ENCODE peak calls at places on chromosome 19, in seven cellular contexts. One of them, this sample, is unnamed.
A peak's percentile ranks its signal among the peaks of the same experiment; 100 is the strongest.

GRCh38 chr19:39823693-39824092 is 10.3 kb downstream of the DYRK1B start:
- DNase-seq in smooth muscle cell of the brain vasculature: no peak
- DNase-seq in CD8-positive, alpha-beta memory T cell: no peak
- DNase-seq in stimulated activated naive CD8-positive, alpha-beta T cell treated with anti-CD3 and anti-CD28 coated beads, Interleukin-15, Interleukin-2, amounts not matched to agents 100 U/mL and 50 U/mL, for 24 hours: no peak
- DNase-seq in ecto neural progenitor cell: no peak
- DNase-seq in NCI-H1092: no peak
- DNase-seq in stimulated activated CD8-positive, alpha-beta memory T cell treated with anti-CD3 and anti-CD28 coated beads, Interleukin-4, amount 100 ng/mL, for 1 hour: no peak
- DNase-seq in this sample: no peak

GRCh38 chr19:58328999-58329398 is 2.2 kb downstream of the ZSCAN22 start:
- DNase-seq in stimulated activated naive CD8-positive, alpha-beta T cell treated with anti-CD3 and anti-CD28 coated beads, Interleukin-15, Interleukin-2, amounts not matched to agents 100 U/mL and 50 U/mL, for 24 hours: peak; percentile 52
- DNase-seq in NCI-H1092: no peak
- DNase-seq in ecto neural progenitor cell: peak; percentile 70
- DNase-seq in CD8-positive, alpha-beta memory T cell: peak; percentile 19
- DNase-seq in smooth muscle cell of the brain vasculature: no peak
- DNase-seq in stimulated activated CD8-positive, alpha-beta memory T cell treated with anti-CD3 and anti-CD28 coated beads, Interleukin-4, amount 100 ng/mL, for 1 hour: no peak
- DNase-seq in this sample: no peak

GRCh38 chr19:46659151-46660007 is 1.6 kb downstream of the DACT3 start:
- DNase-seq in NCI-H1092: no peak
- DNase-seq in CD8-positive, alpha-beta memory T cell: no peak
- DNase-seq in smooth muscle cell of the brain vasculature: no peak
- DNase-seq in stimulated activated naive CD8-positive, alpha-beta T cell treated with anti-CD3 and anti-CD28 coated beads, Interleukin-15, Interleukin-2, amounts not matched to agents 100 U/mL and 50 U/mL, for 24 hours: peak; percentile 29
- DNase-seq in stimulated activated CD8-positive, alpha-beta memory T cell treated with anti-CD3 and anti-CD28 coated beads, Interleukin-4, amount 100 ng/mL, for 1 hour: no peak
- DNase-seq in ecto neural progenitor cell: peak; percentile 78
- DNase-seq in this sample: peak; percentile 43

GRCh38 chr19:39969681-39970423 is 1.1 kb upstream of the PSMC4 start:
- DNase-seq in stimulated activated CD8-positive, alpha-beta memory T cell treated with anti-CD3 and anti-CD28 coated beads, Interleukin-4, amount 100 ng/mL, for 1 hour: no peak
- DNase-seq in stimulated activated naive CD8-positive, alpha-beta T cell treated with anti-CD3 and anti-CD28 coated beads, Interleukin-15, Interleukin-2, amounts not matched to agents 100 U/mL and 50 U/mL, for 24 hours: peak; percentile 12
- DNase-seq in ecto neural progenitor cell: no peak
- DNase-seq in NCI-H1092: no peak
- DNase-seq in CD8-positive, alpha-beta memory T cell: peak; percentile 16
- DNase-seq in smooth muscle cell of the brain vasculature: no peak
- DNase-seq in this sample: no peak

GRCh38 chr19:8615813-8616596 is 5.5 kb upstream of the ADAMTS10 start:
- DNase-seq in smooth muscle cell of the brain vasculature: no peak
- DNase-seq in CD8-positive, alpha-beta memory T cell: peak; percentile 53
- DNase-seq in NCI-H1092: no peak
- DNase-seq in stimulated activated naive CD8-positive, alpha-beta T cell treated with anti-CD3 and anti-CD28 coated beads, Interleukin-15, Interleukin-2, amounts not matched to agents 100 U/mL and 50 U/mL, for 24 hours: peak; percentile 77
- DNase-seq in ecto neural progenitor cell: peak; percentile 75
- DNase-seq in stimulated activated CD8-positive, alpha-beta memory T cell treated with anti-CD3 and anti-CD28 coated beads, Interleukin-4, amount 100 ng/mL, for 1 hour: peak; percentile 25
- DNase-seq in this sample: peak; percentile 61

GRCh38 chr19:3346677-3347353 is 19.6 kb upstream of the NFIC start:
- DNase-seq in NCI-H1092: peak; percentile 84
- DNase-seq in smooth muscle cell of the brain vasculature: no peak
- DNase-seq in CD8-positive, alpha-beta memory T cell: no peak
- DNase-seq in stimulated activated naive CD8-positive, alpha-beta T cell treated with anti-CD3 and anti-CD28 coated beads, Interleukin-15, Interleukin-2, amounts not matched to agents 100 U/mL and 50 U/mL, for 24 hours: no peak
- DNase-seq in stimulated activated CD8-positive, alpha-beta memory T cell treated with anti-CD3 and anti-CD28 coated beads, Interleukin-4, amount 100 ng/mL, for 1 hour: no peak
- DNase-seq in ecto neural progenitor cell: no peak
- DNase-seq in this sample: peak; percentile 85

GRCh38 chr19:38375748-38376147 is 1.4 kb downstream of the PSMD8 start:
- DNase-seq in smooth muscle cell of the brain vasculature: no peak
- DNase-seq in stimulated activated CD8-positive, alpha-beta memory T cell treated with anti-CD3 and anti-CD28 coated beads, Interleukin-4, amount 100 ng/mL, for 1 hour: no peak
- DNase-seq in ecto neural progenitor cell: peak; percentile 34
- DNase-seq in stimulated activated naive CD8-positive, alpha-beta T cell treated with anti-CD3 and anti-CD28 coated beads, Interleukin-15, Interleukin-2, amounts not matched to agents 100 U/mL and 50 U/mL, for 24 hours: no peak
- DNase-seq in CD8-positive, alpha-beta memory T cell: no peak
- DNase-seq in NCI-H1092: no peak
- DNase-seq in this sample: peak; percentile 50

GRCh38 chr19:17488593-17489391 is 18.5 kb downstream of the SLC27A1 start:
- DNase-seq in stimulated activated CD8-positive, alpha-beta memory T cell treated with anti-CD3 and anti-CD28 coated beads, Interleukin-4, amount 100 ng/mL, for 1 hour: peak; percentile 59
- DNase-seq in NCI-H1092: no peak
- DNase-seq in CD8-positive, alpha-beta memory T cell: peak; percentile 68
- DNase-seq in ecto neural progenitor cell: peak; percentile 92
- DNase-seq in stimulated activated naive CD8-positive, alpha-beta T cell treated with anti-CD3 and anti-CD28 coated beads, Interleukin-15, Interleukin-2, amounts not matched to agents 100 U/mL and 50 U/mL, for 24 hours: peak; percentile 90
- DNase-seq in smooth muscle cell of the brain vasculature: no peak
- DNase-seq in this sample: peak; percentile 67

GRCh38 chr19:32599736-32600157 is 18.8 kb downstream of the PDCD5 start:
- DNase-seq in stimulated activated CD8-positive, alpha-beta memory T cell treated with anti-CD3 and anti-CD28 coated beads, Interleukin-4, amount 100 ng/mL, for 1 hour: no peak
- DNase-seq in NCI-H1092: peak; percentile 27
- DNase-seq in smooth muscle cell of the brain vasculature: peak; percentile 39
- DNase-seq in CD8-positive, alpha-beta memory T cell: peak; percentile 50
- DNase-seq in stimulated activated naive CD8-positive, alpha-beta T cell treated with anti-CD3 and anti-CD28 coated beads, Interleukin-15, Interleukin-2, amounts not matched to agents 100 U/mL and 50 U/mL, for 24 hours: peak; percentile 45
- DNase-seq in ecto neural progenitor cell: no peak
- DNase-seq in this sample: no peak

GRCh38 chr19:11324748-11325389 is 14.6 kb downstream of the RAB3D start:
- DNase-seq in smooth muscle cell of the brain vasculature: no peak
- DNase-seq in ecto neural progenitor cell: no peak
- DNase-seq in NCI-H1092: no peak
- DNase-seq in CD8-positive, alpha-beta memory T cell: no peak
- DNase-seq in stimulated activated naive CD8-positive, alpha-beta T cell treated with anti-CD3 and anti-CD28 coated beads, Interleukin-15, Interleukin-2, amounts not matched to agents 100 U/mL and 50 U/mL, for 24 hours: no peak
- DNase-seq in stimulated activated CD8-positive, alpha-beta memory T cell treated with anti-CD3 and anti-CD28 coated beads, Interleukin-4, amount 100 ng/mL, for 1 hour: no peak
- DNase-seq in this sample: no peak

GRCh38 chr19:14149509-14149994 is 13.2 kb upstream of the ASF1B start:
- DNase-seq in smooth muscle cell of the brain vasculature: no peak
- DNase-seq in stimulated activated CD8-positive, alpha-beta memory T cell treated with anti-CD3 and anti-CD28 coated beads, Interleukin-4, amount 100 ng/mL, for 1 hour: peak; percentile 21
- DNase-seq in NCI-H1092: no peak
- DNase-seq in ecto neural progenitor cell: no peak
- DNase-seq in CD8-positive, alpha-beta memory T cell: peak; percentile 72
- DNase-seq in stimulated activated naive CD8-positive, alpha-beta T cell treated with anti-CD3 and anti-CD28 coated beads, Interleukin-15, Interleukin-2, amounts not matched to agents 100 U/mL and 50 U/mL, for 24 hours: peak; percentile 37
- DNase-seq in this sample: peak; percentile 90

GRCh38 chr19:15776264-15776663 is 11.2 kb upstream of the OR10H5 start:
- DNase-seq in NCI-H1092: no peak
- DNase-seq in ecto neural progenitor cell: no peak
- DNase-seq in stimulated activated naive CD8-positive, alpha-beta T cell treated with anti-CD3 and anti-CD28 coated beads, Interleukin-15, Interleukin-2, amounts not matched to agents 100 U/mL and 50 U/mL, for 24 hours: no peak
- DNase-seq in stimulated activated CD8-positive, alpha-beta memory T cell treated with anti-CD3 and anti-CD28 coated beads, Interleukin-4, amount 100 ng/mL, for 1 hour: no peak
- DNase-seq in CD8-positive, alpha-beta memory T cell: no peak
- DNase-seq in smooth muscle cell of the brain vasculature: no peak
- DNase-seq in this sample: no peak

GRCh38 chr19:47377208-47377701 is 28.1 kb downstream of the DHX34 start:
- DNase-seq in NCI-H1092: peak; percentile 57
- DNase-seq in CD8-positive, alpha-beta memory T cell: no peak
- DNase-seq in stimulated activated CD8-positive, alpha-beta memory T cell treated with anti-CD3 and anti-CD28 coated beads, Interleukin-4, amount 100 ng/mL, for 1 hour: no peak
- DNase-seq in stimulated activated naive CD8-positive, alpha-beta T cell treated with anti-CD3 and anti-CD28 coated beads, Interleukin-15, Interleukin-2, amounts not matched to agents 100 U/mL and 50 U/mL, for 24 hours: no peak
- DNase-seq in ecto neural progenitor cell: no peak
- DNase-seq in smooth muscle cell of the brain vasculature: no peak
- DNase-seq in this sample: peak; percentile 89

GRCh38 chr19:929523-930258 is 3.9 kb downstream of the ARID3A start:
- DNase-seq in CD8-positive, alpha-beta memory T cell: no peak
- DNase-seq in stimulated activated naive CD8-positive, alpha-beta T cell treated with anti-CD3 and anti-CD28 coated beads, Interleukin-15, Interleukin-2, amounts not matched to agents 100 U/mL and 50 U/mL, for 24 hours: no peak
- DNase-seq in smooth muscle cell of the brain vasculature: no peak
- DNase-seq in ecto neural progenitor cell: no peak
- DNase-seq in NCI-H1092: no peak
- DNase-seq in stimulated activated CD8-positive, alpha-beta memory T cell treated with anti-CD3 and anti-CD28 coated beads, Interleukin-4, amount 100 ng/mL, for 1 hour: no peak
- DNase-seq in this sample: no peak

GRCh38 chr19:55283548-55284393 is at the start of gene BRSK1:
- DNase-seq in NCI-H1092: peak; percentile 51
- DNase-seq in stimulated activated naive CD8-positive, alpha-beta T cell treated with anti-CD3 and anti-CD28 coated beads, Interleukin-15, Interleukin-2, amounts not matched to agents 100 U/mL and 50 U/mL, for 24 hours: peak; percentile 57
- DNase-seq in stimulated activated CD8-positive, alpha-beta memory T cell treated with anti-CD3 and anti-CD28 coated beads, Interleukin-4, amount 100 ng/mL, for 1 hour: no peak
- DNase-seq in ecto neural progenitor cell: peak; percentile 89
- DNase-seq in smooth muscle cell of the brain vasculature: no peak
- DNase-seq in CD8-positive, alpha-beta memory T cell: peak; percentile 25
- DNase-seq in this sample: peak; percentile 67

GRCh38 chr19:11166281-11167142 is 10.9 kb upstream of the SPC24 start:
- DNase-seq in CD8-positive, alpha-beta memory T cell: no peak
- DNase-seq in smooth muscle cell of the brain vasculature: no peak
- DNase-seq in ecto neural progenitor cell: no peak
- DNase-seq in stimulated activated naive CD8-positive, alpha-beta T cell treated with anti-CD3 and anti-CD28 coated beads, Interleukin-15, Interleukin-2, amounts not matched to agents 100 U/mL and 50 U/mL, for 24 hours: no peak
- DNase-seq in stimulated activated CD8-positive, alpha-beta memory T cell treated with anti-CD3 and anti-CD28 coated beads, Interleukin-4, amount 100 ng/mL, for 1 hour: no peak
- DNase-seq in NCI-H1092: no peak
- DNase-seq in this sample: peak; percentile 73

GRCh38 chr19:27975419-27976005 is 1237.4 kb downstream of the UQCRFS1 start:
- DNase-seq in stimulated activated CD8-positive, alpha-beta memory T cell treated with anti-CD3 and anti-CD28 coated beads, Interleukin-4, amount 100 ng/mL, for 1 hour: no peak
- DNase-seq in CD8-positive, alpha-beta memory T cell: no peak
- DNase-seq in NCI-H1092: no peak
- DNase-seq in smooth muscle cell of the brain vasculature: no peak
- DNase-seq in stimulated activated naive CD8-positive, alpha-beta T cell treated with anti-CD3 and anti-CD28 coated beads, Interleukin-15, Interleukin-2, amounts not matched to agents 100 U/mL and 50 U/mL, for 24 hours: no peak
- DNase-seq in ecto neural progenitor cell: no peak
- DNase-seq in this sample: no peak

GRCh38 chr19:35757231-35757748 is 461 bp upstream of the HSPB6 start:
- DNase-seq in ecto neural progenitor cell: peak; percentile 76
- DNase-seq in stimulated activated naive CD8-positive, alpha-beta T cell treated with anti-CD3 and anti-CD28 coated beads, Interleukin-15, Interleukin-2, amounts not matched to agents 100 U/mL and 50 U/mL, for 24 hours: peak; percentile 48
- DNase-seq in smooth muscle cell of the brain vasculature: peak; percentile 89
- DNase-seq in CD8-positive, alpha-beta memory T cell: no peak
- DNase-seq in NCI-H1092: peak; percentile 63
- DNase-seq in stimulated activated CD8-positive, alpha-beta memory T cell treated with anti-CD3 and anti-CD28 coated beads, Interleukin-4, amount 100 ng/mL, for 1 hour: no peak
- DNase-seq in this sample: peak; percentile 93

GRCh38 chr19:39407644-39408391 is 1.2 kb downstream of the ZFP36 start:
- DNase-seq in ecto neural progenitor cell: no peak
- DNase-seq in smooth muscle cell of the brain vasculature: no peak
- DNase-seq in stimulated activated naive CD8-positive, alpha-beta T cell treated with anti-CD3 and anti-CD28 coated beads, Interleukin-15, Interleukin-2, amounts not matched to agents 100 U/mL and 50 U/mL, for 24 hours: peak; percentile 68
- DNase-seq in NCI-H1092: no peak
- DNase-seq in stimulated activated CD8-positive, alpha-beta memory T cell treated with anti-CD3 and anti-CD28 coated beads, Interleukin-4, amount 100 ng/mL, for 1 hour: peak; percentile 22
- DNase-seq in CD8-positive, alpha-beta memory T cell: peak; percentile 81
- DNase-seq in this sample: peak; percentile 69

GRCh38 chr19:49528211-49528771 is 488 bp downstream of the RCN3 start:
- DNase-seq in stimulated activated naive CD8-positive, alpha-beta T cell treated with anti-CD3 and anti-CD28 coated beads, Interleukin-15, Interleukin-2, amounts not matched to agents 100 U/mL and 50 U/mL, for 24 hours: no peak
- DNase-seq in smooth muscle cell of the brain vasculature: no peak
- DNase-seq in stimulated activated CD8-positive, alpha-beta memory T cell treated with anti-CD3 and anti-CD28 coated beads, Interleukin-4, amount 100 ng/mL, for 1 hour: no peak
- DNase-seq in NCI-H1092: no peak
- DNase-seq in ecto neural progenitor cell: no peak
- DNase-seq in CD8-positive, alpha-beta memory T cell: no peak
- DNase-seq in this sample: peak; percentile 40

GRCh38 chr19:16566702-16567101 is 5.5 kb downstream of the SLC35E1 start:
- DNase-seq in CD8-positive, alpha-beta memory T cell: no peak
- DNase-seq in NCI-H1092: no peak
- DNase-seq in stimulated activated CD8-positive, alpha-beta memory T cell treated with anti-CD3 and anti-CD28 coated beads, Interleukin-4, amount 100 ng/mL, for 1 hour: no peak
- DNase-seq in stimulated activated naive CD8-positive, alpha-beta T cell treated with anti-CD3 and anti-CD28 coated beads, Interleukin-15, Interleukin-2, amounts not matched to agents 100 U/mL and 50 U/mL, for 24 hours: no peak
- DNase-seq in ecto neural progenitor cell: no peak
- DNase-seq in smooth muscle cell of the brain vasculature: no peak
- DNase-seq in this sample: no peak

GRCh38 chr19:2997720-2998119 is 20.4 kb downstream of the TLE6 start:
- DNase-seq in stimulated activated naive CD8-positive, alpha-beta T cell treated with anti-CD3 and anti-CD28 coated beads, Interleukin-15, Interleukin-2, amounts not matched to agents 100 U/mL and 50 U/mL, for 24 hours: no peak
- DNase-seq in NCI-H1092: no peak
- DNase-seq in smooth muscle cell of the brain vasculature: no peak
- DNase-seq in CD8-positive, alpha-beta memory T cell: no peak
- DNase-seq in stimulated activated CD8-positive, alpha-beta memory T cell treated with anti-CD3 and anti-CD28 coated beads, Interleukin-4, amount 100 ng/mL, for 1 hour: no peak
- DNase-seq in ecto neural progenitor cell: no peak
- DNase-seq in this sample: no peak

GRCh38 chr19:51259348-51260245 is 8.7 kb downstream of the SIGLECL1 start:
- DNase-seq in ecto neural progenitor cell: no peak
- DNase-seq in stimulated activated CD8-positive, alpha-beta memory T cell treated with anti-CD3 and anti-CD28 coated beads, Interleukin-4, amount 100 ng/mL, for 1 hour: no peak
- DNase-seq in CD8-positive, alpha-beta memory T cell: peak; percentile 3
- DNase-seq in stimulated activated naive CD8-positive, alpha-beta T cell treated with anti-CD3 and anti-CD28 coated beads, Interleukin-15, Interleukin-2, amounts not matched to agents 100 U/mL and 50 U/mL, for 24 hours: peak; percentile 54
- DNase-seq in smooth muscle cell of the brain vasculature: peak; percentile 12
- DNase-seq in NCI-H1092: peak; percentile 0
- DNase-seq in this sample: no peak

GRCh38 chr19:34321735-34322134 is 43.3 kb upstream of the GPI start:
- DNase-seq in stimulated activated CD8-positive, alpha-beta memory T cell treated with anti-CD3 and anti-CD28 coated beads, Interleukin-4, amount 100 ng/mL, for 1 hour: no peak
- DNase-seq in smooth muscle cell of the brain vasculature: no peak
- DNase-seq in ecto neural progenitor cell: no peak
- DNase-seq in stimulated activated naive CD8-positive, alpha-beta T cell treated with anti-CD3 and anti-CD28 coated beads, Interleukin-15, Interleukin-2, amounts not matched to agents 100 U/mL and 50 U/mL, for 24 hours: no peak
- DNase-seq in CD8-positive, alpha-beta memory T cell: no peak
- DNase-seq in NCI-H1092: no peak
- DNase-seq in this sample: no peak

GRCh38 chr19:3698386-3698950 is 1.8 kb downstream of the PIP5K1C start:
- DNase-seq in CD8-positive, alpha-beta memory T cell: no peak
- DNase-seq in stimulated activated naive CD8-positive, alpha-beta T cell treated with anti-CD3 and anti-CD28 coated beads, Interleukin-15, Interleukin-2, amounts not matched to agents 100 U/mL and 50 U/mL, for 24 hours: no peak
- DNase-seq in ecto neural progenitor cell: no peak
- DNase-seq in stimulated activated CD8-positive, alpha-beta memory T cell treated with anti-CD3 and anti-CD28 coated beads, Interleukin-4, amount 100 ng/mL, for 1 hour: no peak
- DNase-seq in smooth muscle cell of the brain vasculature: no peak
- DNase-seq in NCI-H1092: no peak
- DNase-seq in this sample: no peak

GRCh38 chr19:18322318-18322758 is 538 bp downstream of the LSM4 start:
- DNase-seq in CD8-positive, alpha-beta memory T cell: peak; percentile 27
- DNase-seq in NCI-H1092: no peak
- DNase-seq in ecto neural progenitor cell: peak; percentile 70
- DNase-seq in stimulated activated naive CD8-positive, alpha-beta T cell treated with anti-CD3 and anti-CD28 coated beads, Interleukin-15, Interleukin-2, amounts not matched to agents 100 U/mL and 50 U/mL, for 24 hours: peak; percentile 69
- DNase-seq in stimulated activated CD8-positive, alpha-beta memory T cell treated with anti-CD3 and anti-CD28 coated beads, Interleukin-4, amount 100 ng/mL, for 1 hour: no peak
- DNase-seq in smooth muscle cell of the brain vasculature: no peak
- DNase-seq in this sample: no peak

GRCh38 chr19:29690842-29691241 is 24.2 kb downstream of the C19orf12 start:
- DNase-seq in ecto neural progenitor cell: no peak
- DNase-seq in stimulated activated CD8-positive, alpha-beta memory T cell treated with anti-CD3 and anti-CD28 coated beads, Interleukin-4, amount 100 ng/mL, for 1 hour: no peak
- DNase-seq in smooth muscle cell of the brain vasculature: no peak
- DNase-seq in CD8-positive, alpha-beta memory T cell: peak; percentile 64
- DNase-seq in NCI-H1092: no peak
- DNase-seq in stimulated activated naive CD8-positive, alpha-beta T cell treated with anti-CD3 and anti-CD28 coated beads, Interleukin-15, Interleukin-2, amounts not matched to agents 100 U/mL and 50 U/mL, for 24 hours: peak; percentile 60
- DNase-seq in this sample: no peak

GRCh38 chr19:30446844-30447243 is 74.7 kb downstream of the ZNF536 start:
- DNase-seq in stimulated activated CD8-positive, alpha-beta memory T cell treated with anti-CD3 and anti-CD28 coated beads, Interleukin-4, amount 100 ng/mL, for 1 hour: no peak
- DNase-seq in NCI-H1092: no peak
- DNase-seq in ecto neural progenitor cell: no peak
- DNase-seq in smooth muscle cell of the brain vasculature: no peak
- DNase-seq in CD8-positive, alpha-beta memory T cell: no peak
- DNase-seq in stimulated activated naive CD8-positive, alpha-beta T cell treated with anti-CD3 and anti-CD28 coated beads, Interleukin-15, Interleukin-2, amounts not matched to agents 100 U/mL and 50 U/mL, for 24 hours: no peak
- DNase-seq in this sample: no peak

GRCh38 chr19:3434630-3435553 is 45.4 kb downstream of the SMIM24 start:
- DNase-seq in NCI-H1092: peak; percentile 93
- DNase-seq in CD8-positive, alpha-beta memory T cell: peak; percentile 97
- DNase-seq in ecto neural progenitor cell: peak; percentile 98
- DNase-seq in smooth muscle cell of the brain vasculature: peak; percentile 87
- DNase-seq in stimulated activated CD8-positive, alpha-beta memory T cell treated with anti-CD3 and anti-CD28 coated beads, Interleukin-4, amount 100 ng/mL, for 1 hour: peak; percentile 88
- DNase-seq in stimulated activated naive CD8-positive, alpha-beta T cell treated with anti-CD3 and anti-CD28 coated beads, Interleukin-15, Interleukin-2, amounts not matched to agents 100 U/mL and 50 U/mL, for 24 hours: peak; percentile 98
- DNase-seq in this sample: peak; percentile 97

GRCh38 chr19:8355631-8356402 is 8.1 kb upstream of the ANGPTL4 start:
- DNase-seq in CD8-positive, alpha-beta memory T cell: no peak
- DNase-seq in ecto neural progenitor cell: no peak
- DNase-seq in stimulated activated CD8-positive, alpha-beta memory T cell treated with anti-CD3 and anti-CD28 coated beads, Interleukin-4, amount 100 ng/mL, for 1 hour: no peak
- DNase-seq in NCI-H1092: no peak
- DNase-seq in smooth muscle cell of the brain vasculature: no peak
- DNase-seq in stimulated activated naive CD8-positive, alpha-beta T cell treated with anti-CD3 and anti-CD28 coated beads, Interleukin-15, Interleukin-2, amounts not matched to agents 100 U/mL and 50 U/mL, for 24 hours: no peak
- DNase-seq in this sample: no peak

GRCh38 chr19:5609881-5610280 is 12.7 kb downstream of the SAFB2 start:
- DNase-seq in stimulated activated CD8-positive, alpha-beta memory T cell treated with anti-CD3 and anti-CD28 coated beads, Interleukin-4, amount 100 ng/mL, for 1 hour: no peak
- DNase-seq in smooth muscle cell of the brain vasculature: no peak
- DNase-seq in CD8-positive, alpha-beta memory T cell: no peak
- DNase-seq in NCI-H1092: no peak
- DNase-seq in ecto neural progenitor cell: no peak
- DNase-seq in stimulated activated naive CD8-positive, alpha-beta T cell treated with anti-CD3 and anti-CD28 coated beads, Interleukin-15, Interleukin-2, amounts not matched to agents 100 U/mL and 50 U/mL, for 24 hours: no peak
- DNase-seq in this sample: no peak

GRCh38 chr19:55197531-55197930 is 11.8 kb downstream of the PTPRH start:
- DNase-seq in NCI-H1092: no peak
- DNase-seq in stimulated activated CD8-positive, alpha-beta memory T cell treated with anti-CD3 and anti-CD28 coated beads, Interleukin-4, amount 100 ng/mL, for 1 hour: no peak
- DNase-seq in stimulated activated naive CD8-positive, alpha-beta T cell treated with anti-CD3 and anti-CD28 coated beads, Interleukin-15, Interleukin-2, amounts not matched to agents 100 U/mL and 50 U/mL, for 24 hours: no peak
- DNase-seq in smooth muscle cell of the brain vasculature: no peak
- DNase-seq in ecto neural progenitor cell: no peak
- DNase-seq in CD8-positive, alpha-beta memory T cell: no peak
- DNase-seq in this sample: no peak

GRCh38 chr19:46786236-46787039 is 2.0 kb downstream of the SLC1A5 start:
- DNase-seq in CD8-positive, alpha-beta memory T cell: peak; percentile 61
- DNase-seq in smooth muscle cell of the brain vasculature: no peak
- DNase-seq in NCI-H1092: no peak
- DNase-seq in ecto neural progenitor cell: peak; percentile 61
- DNase-seq in stimulated activated naive CD8-positive, alpha-beta T cell treated with anti-CD3 and anti-CD28 coated beads, Interleukin-15, Interleukin-2, amounts not matched to agents 100 U/mL and 50 U/mL, for 24 hours: peak; percentile 85
- DNase-seq in stimulated activated CD8-positive, alpha-beta memory T cell treated with anti-CD3 and anti-CD28 coated beads, Interleukin-4, amount 100 ng/mL, for 1 hour: peak; percentile 75
- DNase-seq in this sample: peak; percentile 75

GRCh38 chr19:8600816-8601215 is 9.7 kb downstream of the ADAMTS10 start:
- DNase-seq in NCI-H1092: no peak
- DNase-seq in stimulated activated naive CD8-positive, alpha-beta T cell treated with anti-CD3 and anti-CD28 coated beads, Interleukin-15, Interleukin-2, amounts not matched to agents 100 U/mL and 50 U/mL, for 24 hours: no peak
- DNase-seq in smooth muscle cell of the brain vasculature: no peak
- DNase-seq in stimulated activated CD8-positive, alpha-beta memory T cell treated with anti-CD3 and anti-CD28 coated beads, Interleukin-4, amount 100 ng/mL, for 1 hour: no peak
- DNase-seq in CD8-positive, alpha-beta memory T cell: no peak
- DNase-seq in ecto neural progenitor cell: no peak
- DNase-seq in this sample: no peak

GRCh38 chr19:17243854-17244617 is 1.7 kb downstream of the NR2F6 start:
- DNase-seq in stimulated activated naive CD8-positive, alpha-beta T cell treated with anti-CD3 and anti-CD28 coated beads, Interleukin-15, Interleukin-2, amounts not matched to agents 100 U/mL and 50 U/mL, for 24 hours: no peak
- DNase-seq in smooth muscle cell of the brain vasculature: no peak
- DNase-seq in ecto neural progenitor cell: peak; percentile 71
- DNase-seq in NCI-H1092: no peak
- DNase-seq in CD8-positive, alpha-beta memory T cell: no peak
- DNase-seq in stimulated activated CD8-positive, alpha-beta memory T cell treated with anti-CD3 and anti-CD28 coated beads, Interleukin-4, amount 100 ng/mL, for 1 hour: no peak
- DNase-seq in this sample: peak; percentile 80

GRCh38 chr19:10431943-10432735 is 11.8 kb downstream of the PDE4A start:
- DNase-seq in smooth muscle cell of the brain vasculature: no peak
- DNase-seq in CD8-positive, alpha-beta memory T cell: peak; percentile 61
- DNase-seq in stimulated activated naive CD8-positive, alpha-beta T cell treated with anti-CD3 and anti-CD28 coated beads, Interleukin-15, Interleukin-2, amounts not matched to agents 100 U/mL and 50 U/mL, for 24 hours: peak; percentile 76
- DNase-seq in stimulated activated CD8-positive, alpha-beta memory T cell treated with anti-CD3 and anti-CD28 coated beads, Interleukin-4, amount 100 ng/mL, for 1 hour: peak; percentile 41
- DNase-seq in NCI-H1092: no peak
- DNase-seq in ecto neural progenitor cell: peak; percentile 69
- DNase-seq in this sample: peak; percentile 87

GRCh38 chr19:1221904-1222255 is 15.9 kb downstream of the CBARP start:
- DNase-seq in stimulated activated CD8-positive, alpha-beta memory T cell treated with anti-CD3 and anti-CD28 coated beads, Interleukin-4, amount 100 ng/mL, for 1 hour: no peak
- DNase-seq in NCI-H1092: no peak
- DNase-seq in smooth muscle cell of the brain vasculature: no peak
- DNase-seq in ecto neural progenitor cell: no peak
- DNase-seq in CD8-positive, alpha-beta memory T cell: no peak
- DNase-seq in stimulated activated naive CD8-positive, alpha-beta T cell treated with anti-CD3 and anti-CD28 coated beads, Interleukin-15, Interleukin-2, amounts not matched to agents 100 U/mL and 50 U/mL, for 24 hours: no peak
- DNase-seq in this sample: no peak

GRCh38 chr19:35978271-35978670 is 16.7 kb upstream of the SDHAF1 start:
- DNase-seq in stimulated activated naive CD8-positive, alpha-beta T cell treated with anti-CD3 and anti-CD28 coated beads, Interleukin-15, Interleukin-2, amounts not matched to agents 100 U/mL and 50 U/mL, for 24 hours: no peak
- DNase-seq in NCI-H1092: no peak
- DNase-seq in CD8-positive, alpha-beta memory T cell: no peak
- DNase-seq in stimulated activated CD8-positive, alpha-beta memory T cell treated with anti-CD3 and anti-CD28 coated beads, Interleukin-4, amount 100 ng/mL, for 1 hour: no peak
- DNase-seq in smooth muscle cell of the brain vasculature: no peak
- DNase-seq in ecto neural progenitor cell: no peak
- DNase-seq in this sample: no peak